ENCODE peak calls at places on chromosome 21, in eight cellular contexts. V is CD8-positive, alpha-beta memory T cell; B is Panc1; O is right atrium auricular region; I is thoracic aorta; W is transverse colon; U is naive thymus-derived CD4-positive, alpha-beta T cell; P is sigmoid colon. D is an unnamed sample.
A peak's percentile ranks its signal among the peaks of the same experiment; 100 is the strongest.

GRCh38 chr21:26965567-26966359 is 1.1 kb downstream of the ADAMTS5 start:
- DNase-seq in V (no peak), B (no peak), O (no peak), I (no peak), W (peak; percentile 21), U (no peak), P (peak; percentile 84), D (peak; percentile 86)

GRCh38 chr21:26170471-26171309 is at the start of gene APP:
- DNase-seq in V (peak; percentile 80), B (no peak), O (peak; percentile 85), I (no peak), W (peak; percentile 89), U (peak; percentile 98), P (peak; percentile 92), D (peak; percentile 97)

GRCh38 chr21:34135330-34135729 is 62.0 kb downstream of the MRPS6 start:
- DNase-seq in V (no peak), B (no peak), O (no peak), I (no peak), W (no peak), U (no peak), P (no peak), D (no peak)

GRCh38 chr21:26715878-26716506 is 129.2 kb downstream of the ADAMTS1 start:
- DNase-seq in V (no peak), B (no peak), O (no peak), I (no peak), W (peak; percentile 35), U (no peak), P (no peak), D (peak; percentile 49)

GRCh38 chr21:36854391-36854790 is 112.1 kb downstream of the HLCS start:
- DNase-seq in V (no peak), B (no peak), O (no peak), I (no peak), W (peak; percentile 25), U (no peak), P (no peak), D (peak; percentile 80)

GRCh38 chr21:28872218-28872617 is 120.5 kb downstream of the LTN1 start:
- DNase-seq in V (no peak), B (no peak), O (no peak), I (no peak), W (no peak), U (no peak), P (no peak), D (no peak)

GRCh38 chr21:38228115-38228514 is 28.7 kb upstream of the KCNJ15 start:
- DNase-seq in V (no peak), B (no peak), O (no peak), I (no peak), W (no peak), U (no peak), P (no peak), D (peak; percentile 38)

GRCh38 chr21:26717146-26717739 is 128.0 kb downstream of the ADAMTS1 start:
- DNase-seq in V (no peak), B (no peak), O (no peak), I (no peak), W (no peak), U (no peak), P (no peak), D (no peak)

GRCh38 chr21:39084979-39085729 is 98.1 kb downstream of the PSMG1 start:
- DNase-seq in V (no peak), B (no peak), O (no peak), I (no peak), W (no peak), U (no peak), P (no peak), D (no peak)

GRCh38 chr21:26966360-26966977 is 419 bp downstream of the ADAMTS5 start:
- DNase-seq in V (no peak), B (no peak), O (no peak), I (no peak), W (no peak), U (no peak), P (peak; percentile 69), D (no peak)

GRCh38 chr21:15894596-15894995 is 164.8 kb downstream of the USP25 start:
- DNase-seq in V (no peak), B (no peak), O (no peak), I (no peak), W (no peak), U (no peak), P (no peak), D (no peak)

GRCh38 chr21:26961704-26962103 is 5.2 kb downstream of the ADAMTS5 start:
- DNase-seq in V (no peak), B (no peak), O (no peak), I (no peak), W (no peak), U (no peak), P (no peak), D (peak; percentile 44)

GRCh38 chr21:27734146-27734545 is 767.3 kb upstream of the ADAMTS5 start:
- DNase-seq in V (no peak), B (no peak), O (no peak), I (no peak), W (no peak), U (no peak), P (no peak), D (no peak)

GRCh38 chr21:27693376-27693775 is 726.5 kb upstream of the ADAMTS5 start:
- DNase-seq in V (no peak), B (no peak), O (no peak), I (no peak), W (no peak), U (no peak), P (no peak), D (no peak)

GRCh38 chr21:28374881-28375280 is 617.8 kb downstream of the LTN1 start:
- DNase-seq in V (no peak), B (no peak), O (no peak), I (no peak), W (no peak), U (no peak), P (no peak), D (no peak)

GRCh38 chr21:37166733-37167132 is 93.7 kb downstream of the TTC3 start:
- DNase-seq in V (no peak), B (no peak), O (no peak), I (no peak), W (no peak), U (no peak), P (no peak), D (peak; percentile 17)

GRCh38 chr21:15620892-15621291 is 108.9 kb upstream of the USP25 start:
- DNase-seq in V (no peak), B (no peak), O (no peak), I (no peak), W (no peak), U (no peak), P (no peak), D (no peak)

GRCh38 chr21:16476056-16476850 is 746.5 kb downstream of the USP25 start:
- DNase-seq in V (no peak), B (no peak), O (no peak), I (no peak), W (no peak), U (no peak), P (no peak), D (no peak)

DNA sequence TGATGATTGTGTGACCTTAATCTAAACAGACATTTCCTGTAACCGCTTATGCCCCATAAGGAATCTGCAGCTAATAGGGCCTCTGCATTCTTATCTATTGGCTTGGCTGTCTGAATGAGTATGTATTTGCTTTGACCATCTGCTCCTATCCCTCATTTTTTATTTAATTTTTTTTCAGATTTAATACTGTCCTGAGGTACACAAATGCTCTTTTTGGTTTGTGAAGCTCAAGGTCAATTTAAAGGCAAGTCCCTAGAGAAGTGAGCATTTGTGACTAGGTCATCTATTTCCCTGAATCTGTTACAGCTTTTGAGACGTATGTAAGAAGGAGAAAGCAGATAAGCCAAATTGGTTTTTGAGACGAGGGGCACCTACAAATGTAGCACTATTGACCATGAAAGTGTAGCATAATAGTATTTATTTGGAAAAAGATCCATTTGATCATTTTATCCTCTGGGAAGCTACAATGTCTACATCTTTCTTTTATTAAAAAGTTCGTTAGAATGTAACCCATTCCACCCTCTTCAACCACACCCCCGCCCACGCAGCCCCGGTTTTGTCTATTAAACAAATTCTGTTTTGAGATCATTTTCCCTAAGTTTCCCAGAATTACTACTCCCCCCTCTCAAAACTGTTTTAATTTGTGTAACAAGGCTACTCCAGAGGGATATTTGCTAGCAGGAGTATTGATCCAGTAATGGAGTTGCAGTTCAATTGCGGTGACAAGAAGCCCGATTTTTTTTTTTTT is 69.3 kb upstream of the HSPA13 start:
- DNase-seq in V (no peak), B (no peak), O (no peak), I (no peak), W (no peak), U (no peak), P (no peak), D (no peak)
- H3K4me3 ChIP-seq in V (no peak overlapping the region), B (no peak overlapping the region), O (no peak overlapping the region), I (no peak overlapping the region), W (no peak overlapping the region), U (no peak overlapping the region), P (no peak overlapping the region), D (no peak overlapping the region)

GRCh38 chr21:45662623-45663015 is 19.1 kb downstream of the PCBP3 start:
- DNase-seq in V (no peak), B (no peak), O (no peak), I (no peak), W (no peak), U (no peak), P (no peak), D (no peak)
- H3K27me3 ChIP-seq in V (no peaks in the 10 kb centered on the region), B (no peaks in the 10 kb centered on the region), O (no peaks in the 10 kb centered on the region), I (no peaks in the 10 kb centered on the region), W (no peaks in the 10 kb centered on the region), U (no peaks in the 10 kb centered on the region), P (no peaks in the 10 kb centered on the region), D (no peaks in the 10 kb centered on the region)

GRCh38 chr21:46294647-46295176 is 8.6 kb downstream of the YBEY start:
- DNase-seq in V (no peak), B (no peak), O (no peak), I (no peak), W (no peak), U (no peak), P (no peak), D (peak; percentile 57)

GRCh38 chr21:46295177-46295711 is 9.1 kb downstream of the YBEY start:
- DNase-seq in V (no peak), B (no peak), O (no peak), I (no peak), W (no peak), U (no peak), P (no peak), D (peak; percentile 75)

GRCh38 chr21:46298083-46298412 is 11.9 kb downstream of the YBEY start:
- DNase-seq in V (no peak), B (no peak), O (no peak), I (no peak), W (no peak), U (no peak), P (no peak), D (no peak)

GRCh38 chr21:46297311-46298082 is 11.4 kb downstream of the YBEY start:
- DNase-seq in V (no peak), B (no peak), O (no peak), I (no peak), W (no peak), U (no peak), P (no peak), D (peak; percentile 82)

GRCh38 chr21:46295996-46296752 is 10.0 kb downstream of the YBEY start:
- DNase-seq in V (peak; percentile 69), B (no peak), O (peak; percentile 94), I (peak; percentile 15), W (peak; percentile 70), U (peak; percentile 71), P (peak; percentile 95), D (peak; percentile 75)
- H3K4me3 ChIP-seq in V (no peak overlapping the region), B (no peak overlapping the region), O (peak overlapping the region; percentile 54), I (peak overlapping the region; percentile 43), W (no peak overlapping the region), U (no peak overlapping the region), P (no peak overlapping the region), D (no peak overlapping the region)

DNA sequence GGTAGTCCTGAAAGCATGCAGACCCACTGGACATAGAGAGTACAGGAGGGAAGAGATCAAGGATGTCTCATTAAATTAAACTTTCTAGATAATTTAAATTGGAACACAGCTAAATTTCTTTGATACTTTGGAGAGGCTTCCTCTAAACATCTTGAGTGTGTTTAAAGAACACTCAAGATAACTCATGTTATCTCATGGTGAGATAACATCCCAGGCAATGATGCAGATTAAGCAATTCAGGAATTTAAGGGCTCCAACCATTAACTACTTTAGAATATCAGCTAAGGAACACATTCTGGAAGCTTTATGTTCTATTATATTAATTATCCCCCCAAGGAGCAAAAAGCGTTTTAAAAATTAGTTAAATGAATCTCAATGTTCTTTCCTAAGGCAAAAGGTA is 289.2 kb upstream of the RUNX1 start:
- DNase-seq in V (no peak), B (no peak), O (no peak), I (no peak), W (no peak), U (no peak), P (no peak), D (no peak)
- H3K27me3 ChIP-seq in V (no peaks in the 10 kb centered on the region), B (no peaks in the 10 kb centered on the region), O (no peaks in the 10 kb centered on the region), I (no peaks in the 10 kb centered on the region), W (no peaks in the 10 kb centered on the region), U (no peaks in the 10 kb centered on the region), P (no peaks in the 10 kb centered on the region), D (no peaks in the 10 kb centered on the region)